ENCODE peak calls at places on chromosomes 3 and 15, in four cellular contexts. One of them, this sample, is unnamed.

GRCh38 chr3:30347679-30348216 is 258.7 kb upstream of the TGFBR2 start:
- DNase-seq in left ventricle myocardium inferior: no peak
- DNase-seq in AG10803: peak
- DNase-seq in smooth muscle cell of the brain vasculature: no peak
- DNase-seq in this sample: peak

GRCh38 chr3:39208463-39209055 is 16.2 kb upstream of the XIRP1 start:
- DNase-seq in left ventricle myocardium inferior: peak
- DNase-seq in AG10803: peak
- DNase-seq in smooth muscle cell of the brain vasculature: no peak
- DNase-seq in this sample: peak

GRCh38 chr3:33578325-33579180 is 138.3 kb upstream of the UBP1 start:
- DNase-seq in left ventricle myocardium inferior: no peak
- DNase-seq in AG10803: peak
- DNase-seq in smooth muscle cell of the brain vasculature: no peak
- DNase-seq in this sample: peak

GRCh38 chr3:15847239-15847638 is 49.5 kb upstream of the ANKRD28 start:
- DNase-seq in left ventricle myocardium inferior: no peak
- DNase-seq in AG10803: no peak
- DNase-seq in smooth muscle cell of the brain vasculature: no peak
- DNase-seq in this sample: no peak

GRCh38 chr3:142779591-142779990 is 55.8 kb downstream of the TRPC1 start:
- DNase-seq in left ventricle myocardium inferior: no peak
- DNase-seq in AG10803: no peak
- DNase-seq in smooth muscle cell of the brain vasculature: no peak
- DNase-seq in this sample: peak

GRCh38 chr15:62857411-62857853 is 185.1 kb upstream of the TPM1 start:
- DNase-seq in left ventricle myocardium inferior: no peak
- DNase-seq in AG10803: no peak
- DNase-seq in smooth muscle cell of the brain vasculature: no peak
- DNase-seq in this sample: no peak

GRCh38 chr15:69159805-69160140 is 662 bp upstream of the GLCE start:
- DNase-seq in left ventricle myocardium inferior: no peak
- DNase-seq in AG10803: no peak
- DNase-seq in smooth muscle cell of the brain vasculature: no peak
- DNase-seq in this sample: no peak

GRCh38 chr15:37040072-37040742 is 60.1 kb downstream of the MEIS2 start:
- DNase-seq in left ventricle myocardium inferior: no peak
- DNase-seq in AG10803: no peak
- DNase-seq in smooth muscle cell of the brain vasculature: no peak
- DNase-seq in this sample: no peak

GRCh38 chr3:127984241-127984975 is 67.8 kb upstream of the SEC61A1 start:
- DNase-seq in left ventricle myocardium inferior: no peak
- DNase-seq in AG10803: peak
- DNase-seq in smooth muscle cell of the brain vasculature: no peak
- DNase-seq in this sample: peak

GRCh38 chr3:114496874-114497273 is 203.0 kb downstream of the TIGIT start:
- DNase-seq in left ventricle myocardium inferior: no peak
- DNase-seq in AG10803: peak
- DNase-seq in smooth muscle cell of the brain vasculature: no peak
- DNase-seq in this sample: peak

GRCh38 chr3:185402561-185402960 is 39.6 kb downstream of the MAP3K13 start:
- DNase-seq in left ventricle myocardium inferior: no peak
- DNase-seq in AG10803: peak
- DNase-seq in smooth muscle cell of the brain vasculature: no peak
- DNase-seq in this sample: peak

GRCh38 chr3:178719036-178719635 is 182.9 kb downstream of the KCNMB2 start:
- DNase-seq in left ventricle myocardium inferior: no peak
- DNase-seq in AG10803: no peak
- DNase-seq in smooth muscle cell of the brain vasculature: peak
- DNase-seq in this sample: no peak

GRCh38 chr3:127440384-127440783 is 150.1 kb downstream of the TPRA1 start:
- DNase-seq in left ventricle myocardium inferior: no peak
- DNase-seq in AG10803: no peak
- DNase-seq in smooth muscle cell of the brain vasculature: no peak
- DNase-seq in this sample: no peak

GRCh38 chr15:81280696-81281095 is 43.2 kb downstream of the STARD5 start:
- DNase-seq in left ventricle myocardium inferior: no peak
- DNase-seq in AG10803: no peak
- DNase-seq in smooth muscle cell of the brain vasculature: no peak
- DNase-seq in this sample: no peak

GRCh38 chr15:41838400-41838897 is at the start of gene PLA2G4B:
- DNase-seq in left ventricle myocardium inferior: no peak
- DNase-seq in AG10803: no peak
- DNase-seq in smooth muscle cell of the brain vasculature: no peak
- DNase-seq in this sample: no peak

GRCh38 chr3:65048151-65048550 is 360.4 kb upstream of the ADAMTS9 start:
- DNase-seq in left ventricle myocardium inferior: no peak
- DNase-seq in AG10803: no peak
- DNase-seq in smooth muscle cell of the brain vasculature: no peak
- DNase-seq in this sample: no peak

GRCh38 chr3:38281895-38282686 is at the start of gene SLC22A14:
- DNase-seq in left ventricle myocardium inferior: no peak
- DNase-seq in AG10803: no peak
- DNase-seq in smooth muscle cell of the brain vasculature: no peak
- DNase-seq in this sample: no peak

GRCh38 chr3:105365536-105366301 is 990 bp upstream of the ALCAM start:
- DNase-seq in left ventricle myocardium inferior: no peak
- DNase-seq in AG10803: peak
- DNase-seq in smooth muscle cell of the brain vasculature: no peak
- DNase-seq in this sample: peak

GRCh38 chr3:49671291-49672288 is 2.6 kb upstream of the APEH start:
- DNase-seq in left ventricle myocardium inferior: peak
- DNase-seq in AG10803: peak
- DNase-seq in smooth muscle cell of the brain vasculature: no peak
- DNase-seq in this sample: no peak

GRCh38 chr3:17478673-17479072 is 263.8 kb downstream of the TBC1D5 start:
- DNase-seq in left ventricle myocardium inferior: no peak
- DNase-seq in AG10803: peak
- DNase-seq in smooth muscle cell of the brain vasculature: no peak
- DNase-seq in this sample: peak